ENCODE peak calls at places on chromosomes 7 and 10, in ten cellular contexts. Y is fibroblast of lung, Q is hepatocyte, B is mucosa of descending colon, W is stomach, H is H9, V is uterus, F is Caco-2, L is A549, U is sigmoid colon. G is an unnamed sample.

GRCh38 chr10:34978080-34978479 is 112.1 kb downstream of the CUL2 start:
- DNase-seq in Y (no peak), Q (no peak), B (no peak), W (no peak), H (no peak), V (no peak), F (peak; percentile 68), L (no peak), U (no peak), G (no peak)

GRCh38 chr7:13731643-13732042 is 257.8 kb downstream of the ETV1 start:
- DNase-seq in Y (peak; percentile 80), Q (no peak), B (no peak), W (no peak), H (no peak), V (no peak), F (no peak), L (no peak), U (no peak), G (no peak)

GRCh38 chr7:6175642-6176041 is 96.8 kb downstream of the CYTH3 start:
- DNase-seq in Y (peak; percentile 55), Q (no peak), B (no peak), W (no peak), H (no peak), V (no peak), F (no peak), L (no peak), U (peak; percentile 62), G (no peak)

GRCh38 chr10:131979336-131979735 is 2.4 kb downstream of the BNIP3 start:
- DNase-seq in Y (no peak), Q (no peak), B (no peak), W (no peak), H (no peak), V (no peak), F (no peak), L (no peak), U (peak; percentile 62), G (no peak)

GRCh38 chr7:84060000-84060399 is 134.6 kb downstream of the SEMA3A start:
- DNase-seq in Y (no peak), Q (no peak), B (no peak), W (no peak), H (no peak), V (no peak), F (no peak), L (no peak), U (no peak), G (no peak)

GRCh38 chr10:45382591-45382990 is 8.6 kb downstream of the ALOX5 start:
- DNase-seq in Y (no peak), Q (no peak), B (no peak), W (no peak), H (no peak), V (no peak), F (no peak), L (no peak), U (no peak), G (no peak)

GRCh38 chr10:101536800-101537199 is 51.3 kb downstream of the POLL start:
- DNase-seq in Y (no peak), Q (no peak), B (no peak), W (no peak), H (no peak), V (no peak), F (no peak), L (peak; percentile 49), U (no peak), G (no peak)

GRCh38 chr10:86779267-86780017 is 23.0 kb downstream of the BMPR1A start:
- DNase-seq in Y (peak; percentile 74), Q (no peak), B (no peak), W (no peak), H (no peak), V (no peak), F (no peak), L (no peak), U (no peak), G (no peak)

GRCh38 chr7:141676618-141677017 is 25.3 kb downstream of the DENND11 start:
- DNase-seq in Y (peak; percentile 79), Q (no peak), B (no peak), W (no peak), H (no peak), V (no peak), F (no peak), L (no peak), U (no peak), G (no peak)

GRCh38 chr10:36499696-36500095 is 625.7 kb upstream of the ANKRD30A start:
- DNase-seq in Y (peak; percentile 52), Q (no peak), B (no peak), W (no peak), H (no peak), V (no peak), F (no peak), L (no peak), U (no peak), G (no peak)

GRCh38 chr7:28112883-28113540 is 67.6 kb downstream of the JAZF1 start:
- DNase-seq in Y (no peak), Q (peak; percentile 23), B (no peak), W (no peak), H (no peak), V (peak; percentile 78), F (no peak), L (no peak), U (peak; percentile 74), G (no peak)

GRCh38 chr10:72274730-72275350 is 1.1 kb downstream of the DDIT4 start:
- DNase-seq in Y (peak; percentile 32), Q (peak; percentile 77), B (peak; percentile 89), W (peak; percentile 78), H (peak; percentile 75), V (peak; percentile 70), F (no peak), L (peak; percentile 67), U (peak; percentile 87), G (peak; percentile 72)
- TF ChIP-seq CTCF in Y (peak; percentile 73), Q (peak; percentile 68), B (peak; percentile 62), W (peak; percentile 43), H (peak; percentile 81), V (peak; percentile 41), F (peak; percentile 38), L (peak; percentile 63), U (peak; percentile 18), G (peak; percentile 74)

GRCh38 chr10:67921065-67921464 is 36.6 kb downstream of the SIRT1 start:
- DNase-seq in Y (no peak), Q (no peak), B (no peak), W (no peak), H (no peak), V (no peak), F (no peak), L (no peak), U (no peak), G (no peak)

GRCh38 chr10:67923551-67923950 is 39.1 kb downstream of the SIRT1 start:
- DNase-seq in Y (peak; percentile 31), Q (no peak), B (no peak), W (no peak), H (no peak), V (no peak), F (no peak), L (no peak), U (no peak), G (no peak)

GRCh38 chr10:67925449-67926005 is 41.1 kb downstream of the SIRT1 start:
- DNase-seq in Y (peak; percentile 75), Q (no peak), B (no peak), W (no peak), H (no peak), V (no peak), F (no peak), L (no peak), U (no peak), G (no peak)

GRCh38 chr10:67926956-67927355 is 42.5 kb downstream of the SIRT1 start:
- DNase-seq in Y (peak; percentile 32), Q (no peak), B (no peak), W (no peak), H (no peak), V (no peak), F (no peak), L (no peak), U (no peak), G (no peak)

DNA sequence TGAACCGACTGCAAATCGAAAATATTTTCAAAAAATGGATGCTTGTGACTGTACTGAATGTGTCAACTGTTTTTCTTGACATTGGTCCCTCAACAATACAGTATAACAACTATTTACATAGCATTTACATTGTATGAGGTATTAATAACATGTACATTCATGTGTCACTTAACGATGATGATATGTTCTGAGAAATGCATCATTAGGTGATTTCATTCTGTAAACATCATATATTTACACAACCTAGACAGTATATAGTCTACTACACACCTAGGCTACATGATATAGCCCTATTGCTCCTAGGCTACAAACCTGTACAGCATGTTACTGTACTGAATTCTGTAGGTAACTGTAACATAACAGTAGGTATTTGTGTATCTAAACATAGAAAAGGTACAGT is 39.7 kb downstream of the SIRT1 start:
- DNase-seq in Y (no peak), Q (no peak), B (no peak), W (no peak), H (no peak), V (no peak), F (no peak), L (no peak), U (no peak), G (no peak)
- H3K4me1 ChIP-seq in Y (no peaks in the 10 kb centered on the region), Q (no peaks in the 10 kb centered on the region), B (no peaks in the 10 kb centered on the region), W (no peaks in the 10 kb centered on the region), H (no peaks in the 10 kb centered on the region), V (no peaks in the 10 kb centered on the region), F (no peaks in the 10 kb centered on the region), L (no peaks in the 10 kb centered on the region), U (no peaks in the 10 kb centered on the region), G (no peaks in the 10 kb centered on the region)

GRCh38 chr10:78974409-78975317 is 94.1 kb upstream of the ZMIZ1 start:
- DNase-seq in Y (peak; percentile 94), Q (peak; percentile 76), B (peak; percentile 69), W (peak; percentile 52), H (peak; percentile 82), V (peak; percentile 72), F (peak; percentile 69), L (peak; percentile 82), U (peak; percentile 91), G (peak; percentile 39)
- TF ChIP-seq CTCF in Y (peak; percentile 71), Q (peak; percentile 63), B (peak; percentile 57), W (peak; percentile 47), H (peak; percentile 85), V (peak; percentile 39), F (peak; percentile 77), L (peak; percentile 81), U (no peak), G (peak; percentile 61)

GRCh38 chr7:143408686-143409551 is at the start of gene EPHA1:
- DNase-seq in Y (no peak), Q (peak; percentile 81), B (peak; percentile 82), W (peak; percentile 78), H (peak; percentile 97), V (no peak), F (peak; percentile 88), L (peak; percentile 65), U (no peak), G (no peak)

GRCh38 chr7:143405671-143406352 is 2.8 kb downstream of the EPHA1 start:
- DNase-seq in Y (no peak), Q (no peak), B (no peak), W (no peak), H (peak; percentile 89), V (no peak), F (no peak), L (no peak), U (no peak), G (no peak)

GRCh38 chr7:143410523-143411004 is 1.9 kb upstream of the EPHA1 start:
- DNase-seq in Y (peak; percentile 61), Q (no peak), B (peak; percentile 28), W (no peak), H (peak; percentile 83), V (peak; percentile 80), F (no peak), L (no peak), U (peak; percentile 85), G (no peak)

GRCh38 chr7:143407296-143408246 is 1.1 kb downstream of the EPHA1 start:
- DNase-seq in Y (no peak), Q (no peak), B (peak; percentile 40), W (no peak), H (no peak), V (no peak), F (no peak), L (no peak), U (no peak), G (no peak)

GRCh38 chr7:143408247-143408685 is 390 bp downstream of the EPHA1 start:
- DNase-seq in Y (no peak), Q (no peak), B (no peak), W (no peak), H (no peak), V (no peak), F (no peak), L (no peak), U (no peak), G (no peak)
- H3K4me1 ChIP-seq in Y (peaks cover 8% of the 10 kb centered on the region), Q (peaks cover 52% of the 10 kb centered on the region), B (peaks cover 13% of the 10 kb centered on the region), W (peaks cover 48% of the 10 kb centered on the region), H (peaks cover 34% of the 10 kb centered on the region), V (peaks cover 29% of the 10 kb centered on the region), F (peaks cover 45% of the 10 kb centered on the region), L (peaks cover 7% of the 10 kb centered on the region), U (peaks cover 41% of the 10 kb centered on the region), G (peaks cover 37% of the 10 kb centered on the region)